ENCODE peak calls at places on chromosomes 4 and X, in four cellular contexts. One of them, this sample, is unnamed.

GRCh38 chr4:72767903-72768817 is 199.1 kb upstream of the ADAMTS3 start:
- DNase-seq in IMR-90: peak; percentile 38
- DNase-seq in osteoblast: peak; percentile 86
- DNase-seq in mesenchymal stem cell: peak; percentile 47
- DNase-seq in this sample: no peak

GRCh38 chr4:140237616-140238352 is 83.8 kb upstream of the MAML3 start:
- DNase-seq in mesenchymal stem cell: peak; percentile 72
- DNase-seq in osteoblast: peak; percentile 90
- DNase-seq in IMR-90: peak; percentile 93
- DNase-seq in this sample: no peak

GRCh38 chr4:174005422-174005821 is 278.0 kb downstream of the FBXO8 start:
- DNase-seq in IMR-90: no peak
- DNase-seq in mesenchymal stem cell: peak; percentile 36
- DNase-seq in osteoblast: no peak
- DNase-seq in this sample: no peak

GRCh38 chr4:185723619-185724150 is 88.3 kb downstream of the SORBS2 start:
- DNase-seq in osteoblast: no peak
- DNase-seq in IMR-90: no peak
- DNase-seq in mesenchymal stem cell: no peak
- DNase-seq in this sample: no peak

GRCh38 chr4:118729287-118730286 is 44.4 kb downstream of the METTL14 start:
- DNase-seq in osteoblast: peak; percentile 74
- DNase-seq in mesenchymal stem cell: peak; percentile 86
- DNase-seq in IMR-90: peak; percentile 92
- DNase-seq in this sample: no peak

GRCh38 chr4:93828332-93828829 is at the start of gene ATOH1:
- DNase-seq in IMR-90: no peak
- DNase-seq in osteoblast: no peak
- DNase-seq in mesenchymal stem cell: no peak
- DNase-seq in this sample: no peak

GRCh38 chr4:99965674-99966350 is 15.7 kb upstream of the H2AZ1 start:
- DNase-seq in IMR-90: peak; percentile 14
- DNase-seq in mesenchymal stem cell: peak; percentile 8
- DNase-seq in osteoblast: no peak
- DNase-seq in this sample: no peak

GRCh38 chrX:21487832-21488231 is 113.6 kb downstream of the CNKSR2 start:
- DNase-seq in mesenchymal stem cell: no peak
- DNase-seq in IMR-90: peak; percentile 13
- DNase-seq in osteoblast: no peak
- DNase-seq in this sample: no peak

GRCh38 chr4:146381263-146381872 is 140.4 kb downstream of the SLC10A7 start:
- DNase-seq in IMR-90: peak; percentile 8
- DNase-seq in mesenchymal stem cell: no peak
- DNase-seq in osteoblast: no peak
- DNase-seq in this sample: no peak

GRCh38 chrX:40088299-40088625 is 9.5 kb downstream of the BCOR start:
- DNase-seq in IMR-90: no peak
- DNase-seq in mesenchymal stem cell: peak; percentile 16
- DNase-seq in osteoblast: no peak
- DNase-seq in this sample: no peak
- H3K4me2 ChIP-seq in IMR-90: peak overlapping the region; percentile 68
- H3K4me2 ChIP-seq in mesenchymal stem cell: no peak overlapping the region
- H3K4me2 ChIP-seq in osteoblast: no peak overlapping the region
- H3K4me2 ChIP-seq in this sample: no peak overlapping the region

GRCh38 chr4:68865178-68865638 is 49.4 kb downstream of the UGT2B10 start:
- DNase-seq in IMR-90: no peak
- DNase-seq in mesenchymal stem cell: no peak
- DNase-seq in osteoblast: no peak
- DNase-seq in this sample: no peak
- H2AFZ ChIP-seq in IMR-90: no peak overlapping the region
- H2AFZ ChIP-seq in mesenchymal stem cell: no peak overlapping the region
- H2AFZ ChIP-seq in osteoblast: no peak overlapping the region
- H2AFZ ChIP-seq in this sample: no peak overlapping the region

GRCh38 chr4:110949516-110949915 is 326.6 kb upstream of the PITX2 start:
- DNase-seq in osteoblast: no peak
- DNase-seq in IMR-90: no peak
- DNase-seq in mesenchymal stem cell: no peak
- DNase-seq in this sample: no peak

GRCh38 chr4:110955748-110956147 is 332.9 kb upstream of the PITX2 start:
- DNase-seq in mesenchymal stem cell: no peak
- DNase-seq in osteoblast: no peak
- DNase-seq in IMR-90: no peak
- DNase-seq in this sample: no peak

GRCh38 chr4:110950721-110951120 is 327.8 kb upstream of the PITX2 start:
- DNase-seq in IMR-90: no peak
- DNase-seq in mesenchymal stem cell: no peak
- DNase-seq in osteoblast: no peak
- DNase-seq in this sample: no peak

GRCh38 chr4:110953898-110954297 is 331.0 kb upstream of the PITX2 start:
- DNase-seq in IMR-90: no peak
- DNase-seq in mesenchymal stem cell: no peak
- DNase-seq in osteoblast: no peak
- DNase-seq in this sample: no peak

DNA sequence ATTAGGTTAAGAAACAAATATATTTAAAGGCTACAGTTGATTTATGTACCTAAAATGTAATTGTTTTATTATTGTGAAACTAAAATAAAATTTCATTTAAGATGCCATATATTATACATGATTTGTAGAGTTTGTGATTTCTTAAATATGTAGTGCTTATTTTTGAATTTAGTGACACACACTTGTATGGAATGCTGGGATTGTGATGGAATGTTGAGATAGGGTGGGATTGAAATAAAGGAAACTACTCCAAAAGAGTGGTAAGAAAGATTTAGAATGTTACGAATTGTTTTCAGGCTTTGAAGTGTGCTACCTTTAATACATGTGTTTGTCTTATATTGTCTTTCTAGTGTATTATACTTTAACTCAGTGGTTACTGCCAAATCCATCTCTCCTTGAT is 330.3 kb upstream of the PITX2 start:
- DNase-seq in mesenchymal stem cell: no peak
- DNase-seq in IMR-90: no peak
- DNase-seq in osteoblast: no peak
- DNase-seq in this sample: no peak
- H3K4me2 ChIP-seq in mesenchymal stem cell: no peak overlapping the region
- H3K4me2 ChIP-seq in IMR-90: no peak overlapping the region
- H3K4me2 ChIP-seq in osteoblast: no peak overlapping the region
- H3K4me2 ChIP-seq in this sample: no peak overlapping the region

DNA sequence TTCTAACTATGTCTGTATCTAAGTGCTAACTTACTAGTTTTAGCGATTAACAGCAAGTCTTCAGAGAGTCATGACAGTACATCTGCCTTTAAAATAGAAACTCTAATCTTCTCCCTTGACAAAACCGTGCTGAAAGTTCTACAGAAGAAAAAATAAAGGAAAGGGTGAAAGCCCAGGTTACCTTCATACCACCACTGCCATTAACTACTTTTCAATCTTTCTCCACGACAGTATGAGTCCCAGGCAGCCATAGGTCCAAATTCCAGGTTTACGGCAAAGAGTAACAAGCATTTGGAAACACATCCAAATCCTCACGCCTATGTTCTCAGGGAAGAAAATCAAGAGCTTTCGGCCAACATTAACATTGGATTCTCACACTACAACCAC is 12.4 kb upstream of the ZCCHC13 start:
- DNase-seq in IMR-90: no peak
- DNase-seq in mesenchymal stem cell: no peak
- DNase-seq in osteoblast: no peak
- DNase-seq in this sample: no peak
- H2AFZ ChIP-seq in IMR-90: no peak overlapping the region
- H2AFZ ChIP-seq in mesenchymal stem cell: no peak overlapping the region
- H2AFZ ChIP-seq in osteoblast: peak overlapping the region; percentile 89
- H2AFZ ChIP-seq in this sample: peak overlapping the region; percentile 82

DNA sequence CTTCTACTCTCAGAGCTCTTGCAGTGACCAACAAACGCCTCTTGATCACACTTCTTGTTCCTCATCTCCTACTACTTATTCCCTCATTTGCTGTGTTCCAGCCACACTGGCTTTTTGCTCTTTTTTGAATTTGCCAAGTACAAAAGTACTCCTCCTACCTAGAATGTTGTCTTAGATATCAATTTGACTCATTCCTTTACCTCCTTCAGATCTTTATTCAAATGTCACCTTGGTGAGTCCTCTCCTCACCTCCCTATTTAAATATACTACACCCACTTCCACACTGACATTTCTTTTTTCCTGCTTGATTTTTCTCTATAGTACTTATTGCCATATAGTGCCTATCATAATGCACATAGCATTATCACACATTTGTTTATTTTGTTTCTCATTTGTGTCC is 6.2 kb upstream of the DCAF4L1 start:
- DNase-seq in mesenchymal stem cell: no peak
- DNase-seq in osteoblast: no peak
- DNase-seq in IMR-90: no peak
- DNase-seq in this sample: no peak
- H3K4me2 ChIP-seq in mesenchymal stem cell: no peak overlapping the region
- H3K4me2 ChIP-seq in osteoblast: no peak overlapping the region
- H3K4me2 ChIP-seq in IMR-90: no peak overlapping the region
- H3K4me2 ChIP-seq in this sample: no peak overlapping the region

GRCh38 chrX:103396186-103396585 is 19.8 kb downstream of the BEX3 start:
- DNase-seq in IMR-90: peak; percentile 75
- DNase-seq in osteoblast: peak; percentile 29
- DNase-seq in mesenchymal stem cell: no peak
- DNase-seq in this sample: no peak
- H2AFZ ChIP-seq in IMR-90: no peak overlapping the region
- H2AFZ ChIP-seq in osteoblast: peak overlapping the region; percentile 52
- H2AFZ ChIP-seq in mesenchymal stem cell: no peak overlapping the region
- H2AFZ ChIP-seq in this sample: no peak overlapping the region

GRCh38 chr4:151993521-151993920 is 232.7 kb upstream of the GATB start:
- DNase-seq in mesenchymal stem cell: peak; percentile 11
- DNase-seq in IMR-90: no peak
- DNase-seq in osteoblast: no peak
- DNase-seq in this sample: no peak

GRCh38 chr4:151991884-151992166 is 231.0 kb upstream of the GATB start:
- DNase-seq in osteoblast: no peak
- DNase-seq in mesenchymal stem cell: no peak
- DNase-seq in IMR-90: no peak
- DNase-seq in this sample: no peak

GRCh38 chr4:151992301-151992700 is 231.5 kb upstream of the GATB start:
- DNase-seq in IMR-90: no peak
- DNase-seq in mesenchymal stem cell: no peak
- DNase-seq in osteoblast: no peak
- DNase-seq in this sample: no peak

GRCh38 chr4:151991001-151991883 is 230.4 kb upstream of the GATB start:
- DNase-seq in IMR-90: no peak
- DNase-seq in mesenchymal stem cell: no peak
- DNase-seq in osteoblast: no peak
- DNase-seq in this sample: no peak

GRCh38 chr4:151992755-151993154 is 231.9 kb upstream of the GATB start:
- DNase-seq in osteoblast: no peak
- DNase-seq in mesenchymal stem cell: no peak
- DNase-seq in IMR-90: no peak
- DNase-seq in this sample: no peak
- H3K4me2 ChIP-seq in osteoblast: no peak overlapping the region
- H3K4me2 ChIP-seq in mesenchymal stem cell: no peak overlapping the region
- H3K4me2 ChIP-seq in IMR-90: no peak overlapping the region
- H3K4me2 ChIP-seq in this sample: no peak overlapping the region

GRCh38 chr4:86935833-86936721 is 1.3 kb downstream of the AFF1 start:
- DNase-seq in osteoblast: peak; percentile 96
- DNase-seq in mesenchymal stem cell: peak; percentile 85
- DNase-seq in IMR-90: peak; percentile 57
- DNase-seq in this sample: peak; percentile 71
- H2AFZ ChIP-seq in osteoblast: peak overlapping the region; percentile 93
- H2AFZ ChIP-seq in mesenchymal stem cell: peak overlapping the region; percentile 89
- H2AFZ ChIP-seq in IMR-90: peak overlapping the region; percentile 97
- H2AFZ ChIP-seq in this sample: peak overlapping the region; percentile 88

This sample was measured in DND-41.